ENCODE peak calls at places on chromosomes 11 and 22, in five cellular contexts. Y is breast epithelium, H is tibial artery, L is fibroblast of lung, X is left ventricle myocardium inferior. W is an unnamed sample.
A peak's percentile ranks its signal among the peaks of the same experiment; 100 is the strongest.

GRCh38 chr11:83510530-83511449 is 224.6 kb upstream of the CCDC90B start:
- DNase-seq in L (no peak), H (no peak), X (no peak), Y (no peak), W (no peak)

GRCh38 chr11:120248551-120249278 is 8.8 kb downstream of the POU2F3 start:
- DNase-seq in L (peak; percentile 19), Y (no peak), H (no peak), X (no peak), W (no peak)

GRCh38 chr11:9594267-9595046 is 21.0 kb downstream of the WEE1 start:
- DNase-seq in Y (no peak), H (no peak), X (no peak), L (no peak), W (no peak)

GRCh38 chr11:76598426-76598839 is 72.1 kb downstream of the LRRC32 start:
- DNase-seq in X (no peak), H (no peak), Y (no peak), L (peak; percentile 71), W (no peak)

GRCh38 chr11:35246725-35247124 is 107.8 kb downstream of the CD44 start:
- DNase-seq in X (no peak), Y (no peak), L (no peak), H (no peak), W (no peak)

GRCh38 chr11:96316869-96317268 is 26.1 kb downstream of the MAML2 start:
- DNase-seq in X (no peak), Y (no peak), L (no peak), H (no peak), W (no peak)

GRCh38 chr22:49614966-49615965 is 212.4 kb downstream of the BRD1 start:
- DNase-seq in Y (peak; percentile 53), L (no peak), X (peak; percentile 7), H (peak; percentile 43), W (no peak)

GRCh38 chr11:64969209-64969608 is 2.7 kb downstream of the MAJIN start:
- DNase-seq in H (no peak), X (no peak), L (peak; percentile 14), Y (no peak), W (no peak)

GRCh38 chr11:128157423-128158298 is 429.7 kb downstream of the ETS1 start:
- DNase-seq in L (peak; percentile 87), Y (no peak), H (no peak), X (no peak), W (no peak)

GRCh38 chr11:133951484-133952198 is 5.1 kb downstream of the IGSF9B start:
- DNase-seq in Y (no peak), X (no peak), H (peak; percentile 90), L (no peak), W (no peak)

GRCh38 chr11:68010058-68011041 is at the start of gene ALDH3B1:
- DNase-seq in L (peak; percentile 91), X (peak; percentile 90), Y (peak; percentile 82), H (peak; percentile 100), W (peak; percentile 38)

GRCh38 chr11:44960200-44960845 is 9.6 kb upstream of the TP53I11 start:
- DNase-seq in X (no peak), H (no peak), L (no peak), Y (no peak), W (no peak)

GRCh38 chr11:121099364-121099763 is 1.7 kb upstream of the TECTA start:
- DNase-seq in L (no peak), H (no peak), X (no peak), Y (no peak), W (no peak)

GRCh38 chr11:64006468-64006867 is 20.2 kb downstream of the OTUB1 start:
- DNase-seq in X (no peak), H (no peak), Y (no peak), L (no peak), W (no peak)

GRCh38 chr11:115244758-115245157 is 259.5 kb downstream of the CADM1 start:
- DNase-seq in Y (no peak), H (no peak), X (no peak), L (no peak), W (no peak)

GRCh38 chr11:560305-561147 is at the start of the genes LMNTD2 and RASSF7:
- DNase-seq in X (peak; percentile 92), Y (peak; percentile 92), H (peak; percentile 94), L (peak; percentile 64), W (peak; percentile 79)

GRCh38 chr11:66409226-66409625 is 11.6 kb upstream of the NPAS4 start:
- DNase-seq in X (no peak), Y (no peak), H (no peak), L (no peak), W (no peak)

GRCh38 chr11:74462009-74462408 is 5.3 kb downstream of the KCNE3 start:
- DNase-seq in H (peak; percentile 84), X (peak; percentile 84), L (peak; percentile 61), Y (no peak), W (no peak)

GRCh38 chr11:61698173-61698965 is 18.2 kb downstream of the DAGLA start:
- DNase-seq in L (peak; percentile 12), H (no peak), X (no peak), Y (no peak), W (no peak)

GRCh38 chr11:64206457-64207246 is at the start of gene FERMT3:
- DNase-seq in Y (no peak), H (no peak), X (peak; percentile 72), L (no peak), W (no peak)

GRCh38 chr11:17230867-17231851 is 23.4 kb upstream of the PIK3C2A start:
- DNase-seq in X (no peak), L (no peak), Y (no peak), H (no peak), W (no peak)

GRCh38 chr11:16606784-16607674 is 131.4 kb upstream of the C11orf58 start:
- DNase-seq in X (peak; percentile 68), L (peak; percentile 27), H (peak; percentile 83), Y (no peak), W (no peak)

GRCh38 chr22:19610518-19611253 is 86.5 kb upstream of the CLDN5 start:
- DNase-seq in X (no peak), H (no peak), Y (no peak), L (no peak), W (no peak)

GRCh38 chr11:108496643-108497256 is 1.4 kb downstream of the POGLUT3 start:
- DNase-seq in H (no peak), X (no peak), L (peak; percentile 24), Y (no peak), W (no peak)

GRCh38 chr11:120028181-120028935 is 109.6 kb downstream of the TRIM29 start:
- DNase-seq in X (no peak), H (no peak), Y (no peak), L (no peak), W (no peak)

GRCh38 chr11:30635401-30635989 is 49.3 kb upstream of the MPPED2 start:
- DNase-seq in Y (no peak), X (no peak), L (peak; percentile 4), H (no peak), W (no peak)

GRCh38 chr11:10076458-10077141 is 217.4 kb downstream of the SBF2 start:
- DNase-seq in Y (no peak), L (peak; percentile 73), H (peak; percentile 89), X (peak; percentile 75), W (no peak)

GRCh38 chr11:79436911-79437273 is 3.9 kb downstream of the TENM4 start:
- DNase-seq in L (no peak), Y (no peak), H (no peak), X (no peak), W (no peak)

GRCh38 chr11:61919113-61919840 is 1.9 kb upstream of the RAB3IL1 start:
- DNase-seq in X (no peak), L (no peak), Y (no peak), H (no peak), W (no peak)

GRCh38 chr11:116828632-116829524 is 829 bp upstream of the APOC3 start:
- DNase-seq in Y (no peak), H (no peak), L (no peak), X (no peak), W (no peak)

GRCh38 chr11:116827461-116827860 is 2.2 kb upstream of the APOC3 start:
- DNase-seq in X (no peak), L (no peak), H (no peak), Y (peak; percentile 36), W (no peak)

GRCh38 chr11:116825854-116826750 is 3.0 kb upstream of the APOA4 start:
- DNase-seq in Y (no peak), L (no peak), H (no peak), X (no peak), W (no peak)

GRCh38 chr11:116825434-116825833 is 2.3 kb upstream of the APOA4 start:
- DNase-seq in Y (no peak), H (no peak), L (no peak), X (no peak), W (no peak)

GRCh38 chr11:116826751-116827431 is 2.8 kb upstream of the APOC3 start:
- DNase-seq in H (no peak), L (no peak), Y (no peak), X (no peak), W (no peak)
- H3K4me1 ChIP-seq in H (no peaks in the 10 kb centered on the region), L (no peaks in the 10 kb centered on the region), Y (no peaks in the 10 kb centered on the region), X (no peaks in the 10 kb centered on the region), W (no peaks in the 10 kb centered on the region)

DNA sequence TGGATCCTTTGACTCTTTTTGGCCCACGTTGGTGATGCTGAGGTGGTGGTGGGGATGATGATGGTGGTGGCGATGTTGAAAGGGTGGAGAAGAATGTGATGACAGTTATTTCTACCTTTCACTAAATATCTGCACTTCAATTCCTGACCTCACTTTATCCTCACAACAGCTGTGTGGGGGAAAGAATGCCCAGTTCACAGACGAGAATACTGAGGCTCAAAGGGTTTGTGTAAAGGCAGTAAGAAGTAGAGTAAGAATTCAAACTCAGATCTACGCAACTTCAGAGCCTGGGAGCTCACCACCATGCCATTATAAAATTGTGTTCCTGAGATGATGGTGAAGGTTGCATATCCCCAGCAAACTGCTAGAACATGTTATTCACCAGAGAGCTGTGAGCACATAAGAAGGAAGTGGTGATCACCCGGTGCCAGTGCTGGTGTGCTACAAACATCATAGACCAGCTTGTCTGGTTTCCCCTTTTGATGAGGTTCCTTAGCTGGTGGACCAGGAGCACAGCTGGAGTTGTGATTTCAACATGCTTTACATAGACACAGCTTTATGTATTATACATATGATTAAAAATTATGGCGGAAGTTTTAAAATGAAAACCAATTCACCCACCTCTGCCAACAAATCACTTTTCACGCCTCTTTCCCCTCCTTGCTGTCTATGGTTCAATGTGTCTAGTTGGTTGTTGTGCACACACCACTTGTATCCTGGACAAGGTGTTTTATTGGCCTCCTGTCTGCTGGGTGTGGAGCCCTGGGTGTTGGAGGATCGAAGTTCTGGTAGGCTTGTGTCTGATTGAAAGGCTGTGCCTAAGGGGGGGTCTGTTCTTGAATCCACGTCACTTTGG is 6.2 kb downstream of the ST14 start:
- DNase-seq in X (no peak), Y (no peak), L (peak; percentile 43), H (no peak), W (no peak)
- H3K4me1 ChIP-seq in X (peaks cover 19% of the 10 kb centered on the region), Y (no peaks in the 10 kb centered on the region), L (peaks cover 10% of the 10 kb centered on the region), H (peaks cover 3% of the 10 kb centered on the region), W (peaks cover 87% of the 10 kb centered on the region)

GRCh38 chr22:37511368-37512104 is 7.7 kb downstream of the CARD10 start:
- DNase-seq in L (no peak), Y (no peak), X (no peak), H (no peak), W (no peak)
- H3K4me1 ChIP-seq in L (peaks cover 18% of the 10 kb centered on the region), Y (peaks cover 4% of the 10 kb centered on the region), X (peaks cover 57% of the 10 kb centered on the region), H (no peaks in the 10 kb centered on the region), W (peaks cover 64% of the 10 kb centered on the region)

GRCh38 chr11:102306048-102306575 is 11.2 kb upstream of the BIRC3 start:
- DNase-seq in Y (no peak), H (no peak), L (no peak), X (no peak), W (no peak)

GRCh38 chr11:102306817-102307814 is 10.2 kb upstream of the BIRC3 start:
- DNase-seq in L (no peak), X (no peak), H (no peak), Y (no peak), W (no peak)

GRCh38 chr11:102304686-102305085 is 12.6 kb upstream of the BIRC3 start:
- DNase-seq in X (no peak), H (no peak), Y (no peak), L (no peak), W (no peak)

GRCh38 chr11:102305352-102306047 is 11.8 kb upstream of the BIRC3 start:
- DNase-seq in Y (no peak), H (no peak), X (no peak), L (no peak), W (no peak)

GRCh38 chr11:102302241-102302640 is 15.0 kb upstream of the BIRC3 start:
- DNase-seq in L (no peak), Y (no peak), X (no peak), H (no peak), W (no peak)
- H3K4me1 ChIP-seq in L (no peaks in the 10 kb centered on the region), Y (peaks cover 17% of the 10 kb centered on the region), X (peaks cover 6% of the 10 kb centered on the region), H (no peaks in the 10 kb centered on the region), W (peaks cover 26% of the 10 kb centered on the region)

W was measured in esophagus squamous epithelium.